ENCODE peak calls at places on chromosomes 16 and 17, in nine cellular contexts. One of them, this sample, is unnamed.

GRCh38 chr17:81120149-81120484 is 45.2 kb upstream of the PVALEF start:
- DNase-seq in activated CD4-positive, alpha-beta T cell treated with anti-CD3 and anti-CD28 coated beads, Interleukin-2, amount 10 ng/mL, durations not matched to agents 7 days and 5 days: no peak
- DNase-seq in A549: no peak
- DNase-seq in dermis blood vessel endothelial cell: no peak
- DNase-seq in iPS DF 6.9: no peak
- DNase-seq in dorsolateral prefrontal cortex: no peak
- DNase-seq in dermis microvascular lymphatic vessel endothelial cell: no peak
- DNase-seq in epithelial cell of esophagus: no peak
- DNase-seq in activated CD4-positive, CD25-positive, alpha-beta regulatory T cell: no peak
- DNase-seq in this sample: no peak

GRCh38 chr16:23874613-23875294 is 39.0 kb downstream of the PRKCB start:
- DNase-seq in A549: no peak
- DNase-seq in epithelial cell of esophagus: peak
- DNase-seq in iPS DF 6.9: no peak
- DNase-seq in dorsolateral prefrontal cortex: no peak
- DNase-seq in dermis blood vessel endothelial cell: no peak
- DNase-seq in activated CD4-positive, CD25-positive, alpha-beta regulatory T cell: no peak
- DNase-seq in dermis microvascular lymphatic vessel endothelial cell: no peak
- DNase-seq in activated CD4-positive, alpha-beta T cell treated with anti-CD3 and anti-CD28 coated beads, Interleukin-2, amount 10 ng/mL, durations not matched to agents 7 days and 5 days: no peak
- DNase-seq in this sample: no peak

GRCh38 chr17:76248013-76248782 is 7.9 kb upstream of the RNF157 start:
- DNase-seq in dorsolateral prefrontal cortex: no peak
- DNase-seq in dermis microvascular lymphatic vessel endothelial cell: no peak
- DNase-seq in iPS DF 6.9: no peak
- DNase-seq in epithelial cell of esophagus: peak
- DNase-seq in activated CD4-positive, alpha-beta T cell treated with anti-CD3 and anti-CD28 coated beads, Interleukin-2, amount 10 ng/mL, durations not matched to agents 7 days and 5 days: no peak
- DNase-seq in A549: no peak
- DNase-seq in activated CD4-positive, CD25-positive, alpha-beta regulatory T cell: no peak
- DNase-seq in dermis blood vessel endothelial cell: peak
- DNase-seq in this sample: no peak

GRCh38 chr17:13736915-13737314 is 135.2 kb upstream of the HS3ST3A1 start:
- DNase-seq in activated CD4-positive, alpha-beta T cell treated with anti-CD3 and anti-CD28 coated beads, Interleukin-2, amount 10 ng/mL, durations not matched to agents 7 days and 5 days: no peak
- DNase-seq in epithelial cell of esophagus: no peak
- DNase-seq in iPS DF 6.9: no peak
- DNase-seq in dorsolateral prefrontal cortex: no peak
- DNase-seq in dermis microvascular lymphatic vessel endothelial cell: no peak
- DNase-seq in dermis blood vessel endothelial cell: no peak
- DNase-seq in activated CD4-positive, CD25-positive, alpha-beta regulatory T cell: no peak
- DNase-seq in A549: no peak
- DNase-seq in this sample: no peak

GRCh38 chr16:78211200-78211599 is 111.7 kb downstream of the WWOX start:
- DNase-seq in dermis microvascular lymphatic vessel endothelial cell: no peak
- DNase-seq in dorsolateral prefrontal cortex: no peak
- DNase-seq in activated CD4-positive, CD25-positive, alpha-beta regulatory T cell: no peak
- DNase-seq in activated CD4-positive, alpha-beta T cell treated with anti-CD3 and anti-CD28 coated beads, Interleukin-2, amount 10 ng/mL, durations not matched to agents 7 days and 5 days: no peak
- DNase-seq in A549: no peak
- DNase-seq in iPS DF 6.9: no peak
- DNase-seq in dermis blood vessel endothelial cell: no peak
- DNase-seq in epithelial cell of esophagus: no peak
- DNase-seq in this sample: no peak

GRCh38 chr17:3865166-3865565 is 19.1 kb upstream of the NCBP3 start:
- DNase-seq in activated CD4-positive, CD25-positive, alpha-beta regulatory T cell: no peak
- DNase-seq in activated CD4-positive, alpha-beta T cell treated with anti-CD3 and anti-CD28 coated beads, Interleukin-2, amount 10 ng/mL, durations not matched to agents 7 days and 5 days: no peak
- DNase-seq in A549: no peak
- DNase-seq in iPS DF 6.9: no peak
- DNase-seq in epithelial cell of esophagus: no peak
- DNase-seq in dermis microvascular lymphatic vessel endothelial cell: no peak
- DNase-seq in dermis blood vessel endothelial cell: no peak
- DNase-seq in dorsolateral prefrontal cortex: no peak
- DNase-seq in this sample: no peak

GRCh38 chr16:22934786-22935185 is 120.8 kb downstream of the HS3ST2 start:
- DNase-seq in dorsolateral prefrontal cortex: no peak
- DNase-seq in iPS DF 6.9: no peak
- DNase-seq in activated CD4-positive, CD25-positive, alpha-beta regulatory T cell: no peak
- DNase-seq in activated CD4-positive, alpha-beta T cell treated with anti-CD3 and anti-CD28 coated beads, Interleukin-2, amount 10 ng/mL, durations not matched to agents 7 days and 5 days: no peak
- DNase-seq in epithelial cell of esophagus: no peak
- DNase-seq in dermis microvascular lymphatic vessel endothelial cell: no peak
- DNase-seq in dermis blood vessel endothelial cell: no peak
- DNase-seq in A549: no peak
- DNase-seq in this sample: no peak

GRCh38 chr17:39235555-39236221 is 9.9 kb upstream of the STAC2 start:
- DNase-seq in activated CD4-positive, alpha-beta T cell treated with anti-CD3 and anti-CD28 coated beads, Interleukin-2, amount 10 ng/mL, durations not matched to agents 7 days and 5 days: peak
- DNase-seq in dermis blood vessel endothelial cell: peak
- DNase-seq in epithelial cell of esophagus: peak
- DNase-seq in dorsolateral prefrontal cortex: peak
- DNase-seq in A549: peak
- DNase-seq in activated CD4-positive, CD25-positive, alpha-beta regulatory T cell: no peak
- DNase-seq in iPS DF 6.9: peak
- DNase-seq in dermis microvascular lymphatic vessel endothelial cell: no peak
- DNase-seq in this sample: no peak

GRCh38 chr16:7614022-7614795 is 281.6 kb downstream of the RBFOX1 start:
- DNase-seq in epithelial cell of esophagus: no peak
- DNase-seq in dermis microvascular lymphatic vessel endothelial cell: no peak
- DNase-seq in dermis blood vessel endothelial cell: no peak
- DNase-seq in A549: no peak
- DNase-seq in dorsolateral prefrontal cortex: no peak
- DNase-seq in activated CD4-positive, alpha-beta T cell treated with anti-CD3 and anti-CD28 coated beads, Interleukin-2, amount 10 ng/mL, durations not matched to agents 7 days and 5 days: no peak
- DNase-seq in iPS DF 6.9: no peak
- DNase-seq in activated CD4-positive, CD25-positive, alpha-beta regulatory T cell: no peak
- DNase-seq in this sample: no peak

GRCh38 chr17:35731239-35731931 is at the start of gene RASL10B:
- DNase-seq in iPS DF 6.9: no peak
- DNase-seq in A549: no peak
- DNase-seq in dermis blood vessel endothelial cell: peak
- DNase-seq in dorsolateral prefrontal cortex: peak
- DNase-seq in activated CD4-positive, CD25-positive, alpha-beta regulatory T cell: no peak
- DNase-seq in activated CD4-positive, alpha-beta T cell treated with anti-CD3 and anti-CD28 coated beads, Interleukin-2, amount 10 ng/mL, durations not matched to agents 7 days and 5 days: peak
- DNase-seq in epithelial cell of esophagus: peak
- DNase-seq in dermis microvascular lymphatic vessel endothelial cell: no peak
- DNase-seq in this sample: no peak

GRCh38 chr16:11401161-11402050 is 56.1 kb downstream of the RMI2 start:
- DNase-seq in activated CD4-positive, CD25-positive, alpha-beta regulatory T cell: no peak
- DNase-seq in iPS DF 6.9: no peak
- DNase-seq in epithelial cell of esophagus: no peak
- DNase-seq in dorsolateral prefrontal cortex: peak
- DNase-seq in activated CD4-positive, alpha-beta T cell treated with anti-CD3 and anti-CD28 coated beads, Interleukin-2, amount 10 ng/mL, durations not matched to agents 7 days and 5 days: no peak
- DNase-seq in dermis blood vessel endothelial cell: no peak
- DNase-seq in A549: no peak
- DNase-seq in dermis microvascular lymphatic vessel endothelial cell: no peak
- DNase-seq in this sample: no peak

GRCh38 chr17:82250868-82251500 is 22.1 kb downstream of the SLC16A3 start:
- DNase-seq in activated CD4-positive, CD25-positive, alpha-beta regulatory T cell: no peak
- DNase-seq in activated CD4-positive, alpha-beta T cell treated with anti-CD3 and anti-CD28 coated beads, Interleukin-2, amount 10 ng/mL, durations not matched to agents 7 days and 5 days: no peak
- DNase-seq in dermis blood vessel endothelial cell: no peak
- DNase-seq in iPS DF 6.9: no peak
- DNase-seq in dorsolateral prefrontal cortex: peak
- DNase-seq in epithelial cell of esophagus: no peak
- DNase-seq in A549: no peak
- DNase-seq in dermis microvascular lymphatic vessel endothelial cell: no peak
- DNase-seq in this sample: no peak

GRCh38 chr16:85330694-85331188 is 218.5 kb upstream of the CIBAR2 start:
- DNase-seq in activated CD4-positive, alpha-beta T cell treated with anti-CD3 and anti-CD28 coated beads, Interleukin-2, amount 10 ng/mL, durations not matched to agents 7 days and 5 days: peak
- DNase-seq in dermis microvascular lymphatic vessel endothelial cell: no peak
- DNase-seq in iPS DF 6.9: peak
- DNase-seq in dorsolateral prefrontal cortex: no peak
- DNase-seq in dermis blood vessel endothelial cell: peak
- DNase-seq in activated CD4-positive, CD25-positive, alpha-beta regulatory T cell: no peak
- DNase-seq in epithelial cell of esophagus: peak
- DNase-seq in A549: peak
- DNase-seq in this sample: no peak

GRCh38 chr16:53212899-53213235 is 158.1 kb downstream of the CHD9 start:
- DNase-seq in activated CD4-positive, CD25-positive, alpha-beta regulatory T cell: no peak
- DNase-seq in epithelial cell of esophagus: peak
- DNase-seq in dorsolateral prefrontal cortex: no peak
- DNase-seq in A549: no peak
- DNase-seq in dermis blood vessel endothelial cell: peak
- DNase-seq in activated CD4-positive, alpha-beta T cell treated with anti-CD3 and anti-CD28 coated beads, Interleukin-2, amount 10 ng/mL, durations not matched to agents 7 days and 5 days: no peak
- DNase-seq in iPS DF 6.9: no peak
- DNase-seq in dermis microvascular lymphatic vessel endothelial cell: no peak
- DNase-seq in this sample: no peak

GRCh38 chr17:19327039-19327776 is 35.3 kb downstream of the B9D1 start:
- DNase-seq in epithelial cell of esophagus: peak
- DNase-seq in dermis microvascular lymphatic vessel endothelial cell: no peak
- DNase-seq in activated CD4-positive, alpha-beta T cell treated with anti-CD3 and anti-CD28 coated beads, Interleukin-2, amount 10 ng/mL, durations not matched to agents 7 days and 5 days: no peak
- DNase-seq in iPS DF 6.9: no peak
- DNase-seq in activated CD4-positive, CD25-positive, alpha-beta regulatory T cell: no peak
- DNase-seq in dermis blood vessel endothelial cell: no peak
- DNase-seq in A549: peak
- DNase-seq in dorsolateral prefrontal cortex: peak
- DNase-seq in this sample: no peak

GRCh38 chr17:82863646-82863940 is 23.8 kb upstream of the ZNF750 start:
- DNase-seq in activated CD4-positive, CD25-positive, alpha-beta regulatory T cell: no peak
- DNase-seq in iPS DF 6.9: no peak
- DNase-seq in epithelial cell of esophagus: no peak
- DNase-seq in A549: no peak
- DNase-seq in dermis microvascular lymphatic vessel endothelial cell: no peak
- DNase-seq in dorsolateral prefrontal cortex: no peak
- DNase-seq in activated CD4-positive, alpha-beta T cell treated with anti-CD3 and anti-CD28 coated beads, Interleukin-2, amount 10 ng/mL, durations not matched to agents 7 days and 5 days: no peak
- DNase-seq in dermis blood vessel endothelial cell: no peak
- DNase-seq in this sample: no peak

GRCh38 chr17:71163121-71163812 is 957.6 kb upstream of the SOX9 start:
- DNase-seq in epithelial cell of esophagus: no peak
- DNase-seq in iPS DF 6.9: no peak
- DNase-seq in dermis microvascular lymphatic vessel endothelial cell: no peak
- DNase-seq in dermis blood vessel endothelial cell: no peak
- DNase-seq in A549: no peak
- DNase-seq in dorsolateral prefrontal cortex: no peak
- DNase-seq in activated CD4-positive, CD25-positive, alpha-beta regulatory T cell: no peak
- DNase-seq in activated CD4-positive, alpha-beta T cell treated with anti-CD3 and anti-CD28 coated beads, Interleukin-2, amount 10 ng/mL, durations not matched to agents 7 days and 5 days: no peak
- DNase-seq in this sample: no peak

GRCh38 chr17:34979650-34980352 is 511 bp upstream of the LIG3 start:
- DNase-seq in A549: no peak
- DNase-seq in dorsolateral prefrontal cortex: no peak
- DNase-seq in dermis microvascular lymphatic vessel endothelial cell: no peak
- DNase-seq in epithelial cell of esophagus: no peak
- DNase-seq in activated CD4-positive, alpha-beta T cell treated with anti-CD3 and anti-CD28 coated beads, Interleukin-2, amount 10 ng/mL, durations not matched to agents 7 days and 5 days: no peak
- DNase-seq in dermis blood vessel endothelial cell: no peak
- DNase-seq in activated CD4-positive, CD25-positive, alpha-beta regulatory T cell: no peak
- DNase-seq in iPS DF 6.9: no peak
- DNase-seq in this sample: no peak

GRCh38 chr16:30352488-30353401 is 2.4 kb downstream of the CD2BP2 start:
- DNase-seq in iPS DF 6.9: no peak
- DNase-seq in activated CD4-positive, alpha-beta T cell treated with anti-CD3 and anti-CD28 coated beads, Interleukin-2, amount 10 ng/mL, durations not matched to agents 7 days and 5 days: no peak
- DNase-seq in epithelial cell of esophagus: no peak
- DNase-seq in dorsolateral prefrontal cortex: no peak
- DNase-seq in A549: no peak
- DNase-seq in dermis microvascular lymphatic vessel endothelial cell: no peak
- DNase-seq in activated CD4-positive, CD25-positive, alpha-beta regulatory T cell: no peak
- DNase-seq in dermis blood vessel endothelial cell: peak
- DNase-seq in this sample: no peak

GRCh38 chr16:57801856-57802634 is at the start of gene KIFC3:
- DNase-seq in dermis blood vessel endothelial cell: peak
- DNase-seq in dorsolateral prefrontal cortex: peak
- DNase-seq in activated CD4-positive, CD25-positive, alpha-beta regulatory T cell: peak
- DNase-seq in iPS DF 6.9: no peak
- DNase-seq in epithelial cell of esophagus: peak
- DNase-seq in dermis microvascular lymphatic vessel endothelial cell: peak
- DNase-seq in activated CD4-positive, alpha-beta T cell treated with anti-CD3 and anti-CD28 coated beads, Interleukin-2, amount 10 ng/mL, durations not matched to agents 7 days and 5 days: peak
- DNase-seq in A549: peak
- DNase-seq in this sample: peak

GRCh38 chr17:9022553-9023388 is 1.5 kb downstream of the NTN1 start:
- DNase-seq in iPS DF 6.9: no peak
- DNase-seq in dermis microvascular lymphatic vessel endothelial cell: no peak
- DNase-seq in activated CD4-positive, CD25-positive, alpha-beta regulatory T cell: no peak
- DNase-seq in dorsolateral prefrontal cortex: no peak
- DNase-seq in dermis blood vessel endothelial cell: peak
- DNase-seq in A549: no peak
- DNase-seq in activated CD4-positive, alpha-beta T cell treated with anti-CD3 and anti-CD28 coated beads, Interleukin-2, amount 10 ng/mL, durations not matched to agents 7 days and 5 days: no peak
- DNase-seq in epithelial cell of esophagus: peak
- DNase-seq in this sample: no peak

GRCh38 chr16:89406277-89406888 is 84.0 kb downstream of the ANKRD11 start:
- DNase-seq in dorsolateral prefrontal cortex: no peak
- DNase-seq in iPS DF 6.9: no peak
- DNase-seq in activated CD4-positive, alpha-beta T cell treated with anti-CD3 and anti-CD28 coated beads, Interleukin-2, amount 10 ng/mL, durations not matched to agents 7 days and 5 days: no peak
- DNase-seq in dermis microvascular lymphatic vessel endothelial cell: no peak
- DNase-seq in A549: no peak
- DNase-seq in dermis blood vessel endothelial cell: no peak
- DNase-seq in epithelial cell of esophagus: no peak
- DNase-seq in activated CD4-positive, CD25-positive, alpha-beta regulatory T cell: no peak
- DNase-seq in this sample: no peak

GRCh38 chr16:30377812-30378235 is 3.2 kb downstream of the MYL11 start:
- DNase-seq in iPS DF 6.9: no peak
- DNase-seq in epithelial cell of esophagus: peak
- DNase-seq in dermis microvascular lymphatic vessel endothelial cell: peak
- DNase-seq in dermis blood vessel endothelial cell: peak
- DNase-seq in A549: peak
- DNase-seq in activated CD4-positive, alpha-beta T cell treated with anti-CD3 and anti-CD28 coated beads, Interleukin-2, amount 10 ng/mL, durations not matched to agents 7 days and 5 days: peak
- DNase-seq in dorsolateral prefrontal cortex: peak
- DNase-seq in activated CD4-positive, CD25-positive, alpha-beta regulatory T cell: peak
- DNase-seq in this sample: peak

GRCh38 chr17:39679521-39680192 is 8.2 kb downstream of the PGAP3 start:
- DNase-seq in A549: no peak
- DNase-seq in epithelial cell of esophagus: no peak
- DNase-seq in activated CD4-positive, alpha-beta T cell treated with anti-CD3 and anti-CD28 coated beads, Interleukin-2, amount 10 ng/mL, durations not matched to agents 7 days and 5 days: peak
- DNase-seq in activated CD4-positive, CD25-positive, alpha-beta regulatory T cell: peak
- DNase-seq in iPS DF 6.9: no peak
- DNase-seq in dermis blood vessel endothelial cell: no peak
- DNase-seq in dermis microvascular lymphatic vessel endothelial cell: no peak
- DNase-seq in dorsolateral prefrontal cortex: no peak
- DNase-seq in this sample: no peak

GRCh38 chr16:79598341-79599181 is 2.0 kb downstream of the MAF start:
- DNase-seq in dorsolateral prefrontal cortex: peak
- DNase-seq in dermis blood vessel endothelial cell: peak
- DNase-seq in iPS DF 6.9: no peak
- DNase-seq in A549: peak
- DNase-seq in dermis microvascular lymphatic vessel endothelial cell: peak
- DNase-seq in activated CD4-positive, CD25-positive, alpha-beta regulatory T cell: no peak
- DNase-seq in activated CD4-positive, alpha-beta T cell treated with anti-CD3 and anti-CD28 coated beads, Interleukin-2, amount 10 ng/mL, durations not matched to agents 7 days and 5 days: peak
- DNase-seq in epithelial cell of esophagus: peak
- DNase-seq in this sample: no peak

GRCh38 chr17:50562266-50563094 is 2.0 kb downstream of the CACNA1G start:
- DNase-seq in dermis blood vessel endothelial cell: no peak
- DNase-seq in activated CD4-positive, alpha-beta T cell treated with anti-CD3 and anti-CD28 coated beads, Interleukin-2, amount 10 ng/mL, durations not matched to agents 7 days and 5 days: no peak
- DNase-seq in activated CD4-positive, CD25-positive, alpha-beta regulatory T cell: no peak
- DNase-seq in dorsolateral prefrontal cortex: no peak
- DNase-seq in dermis microvascular lymphatic vessel endothelial cell: no peak
- DNase-seq in epithelial cell of esophagus: no peak
- DNase-seq in iPS DF 6.9: no peak
- DNase-seq in A549: no peak
- DNase-seq in this sample: no peak

GRCh38 chr16:10297341-10298006 is 88.4 kb upstream of the ATF7IP2 start:
- DNase-seq in dorsolateral prefrontal cortex: no peak
- DNase-seq in epithelial cell of esophagus: no peak
- DNase-seq in iPS DF 6.9: no peak
- DNase-seq in dermis blood vessel endothelial cell: no peak
- DNase-seq in A549: no peak
- DNase-seq in activated CD4-positive, CD25-positive, alpha-beta regulatory T cell: no peak
- DNase-seq in dermis microvascular lymphatic vessel endothelial cell: no peak
- DNase-seq in activated CD4-positive, alpha-beta T cell treated with anti-CD3 and anti-CD28 coated beads, Interleukin-2, amount 10 ng/mL, durations not matched to agents 7 days and 5 days: no peak
- DNase-seq in this sample: peak

GRCh38 chr16:54318941-54319340 is 32.4 kb upstream of the IRX3 start:
- DNase-seq in A549: no peak
- DNase-seq in activated CD4-positive, CD25-positive, alpha-beta regulatory T cell: no peak
- DNase-seq in epithelial cell of esophagus: no peak
- DNase-seq in activated CD4-positive, alpha-beta T cell treated with anti-CD3 and anti-CD28 coated beads, Interleukin-2, amount 10 ng/mL, durations not matched to agents 7 days and 5 days: no peak
- DNase-seq in dermis blood vessel endothelial cell: no peak
- DNase-seq in iPS DF 6.9: no peak
- DNase-seq in dermis microvascular lymphatic vessel endothelial cell: no peak
- DNase-seq in dorsolateral prefrontal cortex: no peak
- DNase-seq in this sample: no peak

GRCh38 chr17:78416791-78417530 is 38.5 kb downstream of the PGS1 start:
- DNase-seq in activated CD4-positive, alpha-beta T cell treated with anti-CD3 and anti-CD28 coated beads, Interleukin-2, amount 10 ng/mL, durations not matched to agents 7 days and 5 days: no peak
- DNase-seq in epithelial cell of esophagus: no peak
- DNase-seq in dermis microvascular lymphatic vessel endothelial cell: no peak
- DNase-seq in activated CD4-positive, CD25-positive, alpha-beta regulatory T cell: no peak
- DNase-seq in dorsolateral prefrontal cortex: no peak
- DNase-seq in iPS DF 6.9: no peak
- DNase-seq in A549: no peak
- DNase-seq in dermis blood vessel endothelial cell: peak
- DNase-seq in this sample: peak

GRCh38 chr16:85716680-85717038 is 27.9 kb upstream of the GINS2 start:
- DNase-seq in iPS DF 6.9: no peak
- DNase-seq in A549: no peak
- DNase-seq in dermis blood vessel endothelial cell: no peak
- DNase-seq in epithelial cell of esophagus: no peak
- DNase-seq in dorsolateral prefrontal cortex: no peak
- DNase-seq in dermis microvascular lymphatic vessel endothelial cell: no peak
- DNase-seq in activated CD4-positive, CD25-positive, alpha-beta regulatory T cell: no peak
- DNase-seq in activated CD4-positive, alpha-beta T cell treated with anti-CD3 and anti-CD28 coated beads, Interleukin-2, amount 10 ng/mL, durations not matched to agents 7 days and 5 days: no peak
- DNase-seq in this sample: peak

GRCh38 chr16:28543072-28543471 is 4.3 kb upstream of the NUPR1 start:
- DNase-seq in activated CD4-positive, alpha-beta T cell treated with anti-CD3 and anti-CD28 coated beads, Interleukin-2, amount 10 ng/mL, durations not matched to agents 7 days and 5 days: no peak
- DNase-seq in epithelial cell of esophagus: peak
- DNase-seq in A549: no peak
- DNase-seq in dermis blood vessel endothelial cell: no peak
- DNase-seq in iPS DF 6.9: no peak
- DNase-seq in dermis microvascular lymphatic vessel endothelial cell: no peak
- DNase-seq in activated CD4-positive, CD25-positive, alpha-beta regulatory T cell: no peak
- DNase-seq in dorsolateral prefrontal cortex: no peak
- DNase-seq in this sample: peak

This sample was measured in pons.